ENCODE peak calls at places on chromosomes 11 and 22, in seven cellular contexts. One of them, this sample, is unnamed.

GRCh38 chr11:75342966-75343870 is 8.2 kb downstream of the ARRB1 start:
- DNase-seq in fibroblast of lung: peak
- DNase-seq in lung: peak
- DNase-seq in lung microvascular endothelial cell: no peak
- DNase-seq in non-pigmented ciliary epithelial cell: no peak
- DNase-seq in PC-9: no peak
- DNase-seq in OCI-M1: peak
- DNase-seq in this sample: no peak

GRCh38 chr11:11035331-11035730 is 177.5 kb upstream of the ZBED5 start:
- DNase-seq in fibroblast of lung: no peak
- DNase-seq in lung: no peak
- DNase-seq in lung microvascular endothelial cell: no peak
- DNase-seq in non-pigmented ciliary epithelial cell: no peak
- DNase-seq in PC-9: no peak
- DNase-seq in OCI-M1: no peak
- DNase-seq in this sample: no peak

GRCh38 chr11:103544874-103545273 is 435.6 kb downstream of the DYNC2H1 start:
- DNase-seq in fibroblast of lung: no peak
- DNase-seq in lung: no peak
- DNase-seq in lung microvascular endothelial cell: no peak
- DNase-seq in non-pigmented ciliary epithelial cell: no peak
- DNase-seq in PC-9: no peak
- DNase-seq in OCI-M1: no peak
- DNase-seq in this sample: no peak

GRCh38 chr11:101866619-101867491 is 48.0 kb upstream of the CEP126 start:
- DNase-seq in fibroblast of lung: peak
- DNase-seq in lung: no peak
- DNase-seq in lung microvascular endothelial cell: no peak
- DNase-seq in non-pigmented ciliary epithelial cell: no peak
- DNase-seq in PC-9: no peak
- DNase-seq in OCI-M1: no peak
- DNase-seq in this sample: peak

GRCh38 chr22:29307658-29308147 is 1.3 kb downstream of the GAS2L1 start:
- DNase-seq in fibroblast of lung: no peak
- DNase-seq in lung: no peak
- DNase-seq in lung microvascular endothelial cell: no peak
- DNase-seq in non-pigmented ciliary epithelial cell: no peak
- DNase-seq in PC-9: no peak
- DNase-seq in OCI-M1: no peak
- DNase-seq in this sample: no peak

GRCh38 chr11:66868726-66869291 is 11.9 kb downstream of the LRFN4 start:
- DNase-seq in fibroblast of lung: no peak
- DNase-seq in lung: peak
- DNase-seq in lung microvascular endothelial cell: peak
- DNase-seq in non-pigmented ciliary epithelial cell: no peak
- DNase-seq in PC-9: no peak
- DNase-seq in OCI-M1: peak
- DNase-seq in this sample: no peak

GRCh38 chr11:8545698-8546366 is 48.2 kb downstream of the STK33 start:
- DNase-seq in fibroblast of lung: no peak
- DNase-seq in lung: no peak
- DNase-seq in lung microvascular endothelial cell: no peak
- DNase-seq in non-pigmented ciliary epithelial cell: no peak
- DNase-seq in PC-9: no peak
- DNase-seq in OCI-M1: no peak
- DNase-seq in this sample: no peak

GRCh38 chr11:119205080-119205479 is 1.1 kb upstream of the CBL start:
- DNase-seq in fibroblast of lung: no peak
- DNase-seq in lung: no peak
- DNase-seq in lung microvascular endothelial cell: no peak
- DNase-seq in non-pigmented ciliary epithelial cell: no peak
- DNase-seq in PC-9: no peak
- DNase-seq in OCI-M1: peak
- DNase-seq in this sample: no peak

GRCh38 chr11:10116588-10116987 is 177.4 kb downstream of the SBF2 start:
- DNase-seq in fibroblast of lung: no peak
- DNase-seq in lung: no peak
- DNase-seq in lung microvascular endothelial cell: no peak
- DNase-seq in non-pigmented ciliary epithelial cell: no peak
- DNase-seq in PC-9: no peak
- DNase-seq in OCI-M1: peak
- DNase-seq in this sample: no peak

GRCh38 chr11:16779436-16779835 is 41.0 kb downstream of the C11orf58 start:
- DNase-seq in fibroblast of lung: no peak
- DNase-seq in lung: no peak
- DNase-seq in lung microvascular endothelial cell: no peak
- DNase-seq in non-pigmented ciliary epithelial cell: no peak
- DNase-seq in PC-9: no peak
- DNase-seq in OCI-M1: peak
- DNase-seq in this sample: no peak

GRCh38 chr22:27311666-27312566 is 489.6 kb downstream of the MN1 start:
- DNase-seq in fibroblast of lung: no peak
- DNase-seq in lung: no peak
- DNase-seq in lung microvascular endothelial cell: no peak
- DNase-seq in non-pigmented ciliary epithelial cell: no peak
- DNase-seq in PC-9: no peak
- DNase-seq in OCI-M1: no peak
- DNase-seq in this sample: no peak

GRCh38 chr11:68273056-68273738 is 1.4 kb upstream of the C11orf24 start:
- DNase-seq in fibroblast of lung: no peak
- DNase-seq in lung: no peak
- DNase-seq in lung microvascular endothelial cell: no peak
- DNase-seq in non-pigmented ciliary epithelial cell: no peak
- DNase-seq in PC-9: no peak
- DNase-seq in OCI-M1: no peak
- DNase-seq in this sample: no peak